ENCODE peak calls at places on chromosomes 13 and 19, in eight cellular contexts. U is fibroblast of lung, C is brain microvascular endothelial cell, R is lower leg skin, D is right lobe of liver, M is epithelial cell of esophagus, K is fibroblast of the aortic adventitia, P is cardiac fibroblast. O is an unnamed sample.

GRCh38 chr13:55439450-55439849 is 1701.3 kb upstream of the PRR20A start:
- DNase-seq in U (no peak), C (no peak), R (no peak), D (no peak), M (no peak), K (no peak), P (no peak), O (no peak)

GRCh38 chr13:63381078-63381859 is 1965.6 kb upstream of the PCDH20 start:
- DNase-seq in U (no peak), C (no peak), R (no peak), D (no peak), M (peak; percentile 13), K (no peak), P (peak; percentile 33), O (no peak)

GRCh38 chr13:42735011-42735410 is 46.4 kb upstream of the FAM216B start:
- DNase-seq in U (no peak), C (no peak), R (no peak), D (no peak), M (peak; percentile 59), K (no peak), P (no peak), O (no peak)

GRCh38 chr13:22114630-22115311 is 443.9 kb downstream of the FGF9 start:
- DNase-seq in U (peak; percentile 36), C (no peak), R (no peak), D (no peak), M (no peak), K (no peak), P (no peak), O (peak; percentile 35)

GRCh38 chr19:34994286-34994642 is 5.9 kb upstream of the GRAMD1A start:
- DNase-seq in U (no peak), C (no peak), R (no peak), D (no peak), M (no peak), K (no peak), P (no peak), O (no peak)

GRCh38 chr19:13985771-13986347 is 20.3 kb downstream of the RFX1 start:
- DNase-seq in U (no peak), C (no peak), R (no peak), D (no peak), M (no peak), K (no peak), P (no peak), O (no peak)

GRCh38 chr13:83515267-83515666 is 367.0 kb downstream of the SLITRK1 start:
- DNase-seq in U (peak; percentile 69), C (peak; percentile 36), R (no peak), D (no peak), M (peak; percentile 83), K (peak; percentile 17), P (peak; percentile 29), O (no peak)

GRCh38 chr13:109743706-109744453 is 42.5 kb downstream of the IRS2 start:
- DNase-seq in U (peak; percentile 66), C (peak; percentile 42), R (no peak), D (no peak), M (peak; percentile 96), K (peak; percentile 25), P (peak; percentile 71), O (peak; percentile 12)

GRCh38 chr19:51570962-51571575 is at the start of gene ZNF175:
- DNase-seq in U (peak; percentile 98), C (peak; percentile 97), R (peak; percentile 98), D (peak; percentile 95), M (peak; percentile 97), K (peak; percentile 97), P (peak; percentile 98), O (peak; percentile 97)

GRCh38 chr13:38763446-38764381 is 76.8 kb downstream of the FREM2 start:
- DNase-seq in U (peak; percentile 52), C (peak; percentile 28), R (no peak), D (peak; percentile 46), M (peak; percentile 55), K (peak; percentile 47), P (peak; percentile 56), O (peak; percentile 17)

GRCh38 chr19:13825489-13826475 is 30.5 kb downstream of the ZSWIM4 start:
- DNase-seq in U (no peak), C (no peak), R (no peak), D (no peak), M (peak; percentile 63), K (no peak), P (peak; percentile 32), O (no peak)

GRCh38 chr19:35932291-35932936 is 3.8 kb upstream of the LRFN3 start:
- DNase-seq in U (no peak), C (no peak), R (no peak), D (no peak), M (no peak), K (no peak), P (no peak), O (no peak)

GRCh38 chr19:10946964-10947657 is 13.7 kb upstream of the SMARCA4 start:
- DNase-seq in U (peak; percentile 52), C (no peak), R (no peak), D (no peak), M (no peak), K (peak; percentile 49), P (no peak), O (no peak)

GRCh38 chr19:1019616-1019961 is 1.3 kb downstream of the TMEM259 start:
- DNase-seq in U (no peak), C (no peak), R (no peak), D (no peak), M (no peak), K (no peak), P (no peak), O (no peak)

GRCh38 chr13:46265292-46265691 is 53.6 kb downstream of the LRRC63 start:
- DNase-seq in U (no peak), C (no peak), R (no peak), D (no peak), M (no peak), K (no peak), P (no peak), O (no peak)

GRCh38 chr19:44767295-44768180 is 10.2 kb upstream of the CBLC start:
- DNase-seq in U (no peak), C (no peak), R (no peak), D (no peak), M (no peak), K (no peak), P (no peak), O (no peak)

GRCh38 chr19:19320362-19321142 is at the start of the genes MAU2 and SUGP1:
- DNase-seq in U (peak; percentile 92), C (peak; percentile 84), R (peak; percentile 97), D (peak; percentile 91), M (peak; percentile 96), K (peak; percentile 92), P (peak; percentile 94), O (peak; percentile 94)

GRCh38 chr13:43815204-43815603 is 28.4 kb upstream of the ENOX1 start:
- DNase-seq in U (peak; percentile 51), C (peak; percentile 69), R (no peak), D (no peak), M (no peak), K (peak; percentile 94), P (peak; percentile 47), O (no peak)

GRCh38 chr19:47240996-47241918 is 10.3 kb upstream of the BBC3 start:
- DNase-seq in U (peak; percentile 76), C (peak; percentile 68), R (peak; percentile 92), D (no peak), M (peak; percentile 95), K (peak; percentile 72), P (peak; percentile 79), O (no peak)

GRCh38 chr13:97279913-97280312 is 57.8 kb downstream of the MBNL2 start:
- DNase-seq in U (peak; percentile 51), C (peak; percentile 47), R (no peak), D (no peak), M (no peak), K (peak; percentile 74), P (peak; percentile 50), O (no peak)

GRCh38 chr19:43422000-43422688 is 7.5 kb downstream of the TEX101 start:
- DNase-seq in U (no peak), C (no peak), R (no peak), D (no peak), M (peak; percentile 53), K (no peak), P (no peak), O (no peak)

GRCh38 chr19:19745496-19746285 is 12.8 kb upstream of the ZNF14 start:
- DNase-seq in U (no peak), C (no peak), R (no peak), D (no peak), M (no peak), K (no peak), P (no peak), O (no peak)

GRCh38 chr19:54461201-54462071 is 2.1 kb downstream of the LENG9 start:
- DNase-seq in U (peak; percentile 90), C (no peak), R (no peak), D (no peak), M (no peak), K (no peak), P (peak; percentile 32), O (no peak)
- H3K4me3 ChIP-seq in U (no peak overlapping the region), C (no peak overlapping the region), R (no peak overlapping the region), D (no peak overlapping the region), M (no peak overlapping the region), K (no peak overlapping the region), P (no peak overlapping the region), O (no peak overlapping the region)

GRCh38 chr19:41939861-41940442 is 11.7 kb upstream of the ERFL start:
- DNase-seq in U (no peak), C (no peak), R (no peak), D (no peak), M (no peak), K (no peak), P (no peak), O (no peak)
- H3K4me3 ChIP-seq in U (no peak overlapping the region), C (peak overlapping the region; percentile 56), R (no peak overlapping the region), D (peak overlapping the region; percentile 32), M (peak overlapping the region; percentile 39), K (peak overlapping the region; percentile 57), P (peak overlapping the region; percentile 49), O (no peak overlapping the region)

DNA sequence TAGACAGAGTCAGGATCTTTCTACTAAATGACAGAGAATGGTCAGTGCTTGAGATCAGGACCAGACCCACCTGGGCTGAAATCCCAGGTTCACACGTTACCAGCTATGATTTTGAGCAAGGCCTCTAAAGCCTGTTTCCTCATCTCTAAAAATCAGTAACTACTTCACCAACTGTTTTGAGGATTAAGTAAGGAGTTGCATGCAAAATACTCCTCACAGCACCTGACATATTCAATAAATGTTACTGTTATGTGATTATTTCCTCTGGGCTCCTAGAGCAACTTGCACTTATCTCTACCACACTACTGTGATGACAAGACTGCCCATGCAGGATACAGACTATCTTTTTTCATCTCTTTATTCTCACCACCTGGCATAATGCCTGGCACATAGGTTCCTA is 1.9 kb downstream of the KATNAL1 start:
- DNase-seq in U (no peak), C (no peak), R (no peak), D (no peak), M (no peak), K (no peak), P (no peak), O (no peak)
- H3K4me3 ChIP-seq in U (peak overlapping the region; percentile 90), C (no peak overlapping the region), R (no peak overlapping the region), D (no peak overlapping the region), M (no peak overlapping the region), K (peak overlapping the region; percentile 94), P (no peak overlapping the region), O (no peak overlapping the region)

DNA sequence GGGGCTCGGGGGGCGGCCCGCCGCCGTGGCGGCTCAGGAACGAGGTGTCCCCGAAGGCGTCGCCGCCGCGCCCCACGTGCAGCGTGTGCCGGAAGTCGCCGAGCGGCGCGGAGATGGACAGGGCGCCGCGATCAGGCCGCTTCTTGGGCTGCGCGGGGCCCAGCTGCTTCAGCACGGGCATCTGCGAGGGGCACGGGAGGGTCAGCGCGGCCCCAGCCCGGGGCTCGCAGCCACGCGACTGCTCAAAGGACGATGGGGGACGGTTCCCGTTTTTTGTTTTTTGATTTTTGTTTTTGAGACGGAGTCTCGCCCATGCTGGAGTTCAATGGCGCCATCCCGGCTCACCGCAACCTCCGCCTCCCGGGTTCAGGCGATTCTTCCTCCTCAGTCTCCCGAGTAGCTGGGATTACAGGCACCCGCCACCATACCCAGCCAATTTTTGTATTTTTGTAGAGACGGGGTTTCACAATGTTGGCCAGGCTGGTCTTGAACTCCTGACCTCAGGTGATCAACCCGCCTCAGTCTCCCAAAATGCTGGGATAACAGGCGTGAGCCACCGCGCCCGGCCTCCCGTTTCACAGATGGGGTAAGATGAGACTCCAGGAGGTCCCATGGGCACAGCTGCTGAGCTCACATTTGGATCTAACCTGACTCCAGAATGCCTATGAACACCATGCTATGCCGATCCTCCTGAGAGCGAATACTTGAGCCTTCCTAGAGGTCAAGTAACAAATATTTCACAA is 2.0 kb upstream of the LENG9 start:
- DNase-seq in U (no peak), C (no peak), R (no peak), D (peak; percentile 47), M (no peak), K (no peak), P (no peak), O (no peak)
- H3K4me3 ChIP-seq in U (no peak overlapping the region), C (no peak overlapping the region), R (no peak overlapping the region), D (no peak overlapping the region), M (peak overlapping the region; percentile 1), K (no peak overlapping the region), P (no peak overlapping the region), O (no peak overlapping the region)